ENCODE peak calls at places on chromosome 15, in four cellular contexts. Q, Z, U and W are unnamed samples.

GRCh38 chr15:89088605-89089315 is 504 bp downstream of the ABHD2 start:
- DNase-seq in Q (no peak), Z (no peak), U (no peak), W (peak)

GRCh38 chr15:25800761-25801515 is 62.2 kb downstream of the ATP10A start:
- DNase-seq in Q (no peak), Z (no peak), U (no peak), W (no peak)

GRCh38 chr15:22845289-22845900 is 6.9 kb downstream of the NIPA2 start:
- DNase-seq in Q (no peak), Z (peak), U (no peak), W (no peak)

GRCh38 chr15:52733696-52734255 is 54.6 kb upstream of the ATOSA start:
- DNase-seq in Q (no peak), Z (peak), U (no peak), W (no peak)

GRCh38 chr15:46710561-46710960 is 1006.7 kb upstream of the SEMA6D start:
- DNase-seq in Q (no peak), Z (no peak), U (no peak), W (no peak)

GRCh38 chr15:27492021-27492621 is 521.1 kb downstream of the GABRG3 start:
- DNase-seq in Q (no peak), Z (peak), U (no peak), W (no peak)

GRCh38 chr15:100999369-100999768 is 80.2 kb downstream of the LRRK1 start:
- DNase-seq in Q (no peak), Z (peak), U (no peak), W (no peak)

GRCh38 chr15:23642413-23643044 is 5.1 kb downstream of the MAGEL2 start:
- DNase-seq in Q (no peak), Z (peak), U (no peak), W (no peak)

GRCh38 chr15:63555520-63555919 is 41.7 kb upstream of the FBXL22 start:
- DNase-seq in Q (no peak), Z (no peak), U (no peak), W (no peak)

GRCh38 chr15:67127334-67127664 is 61.9 kb downstream of the SMAD3 start:
- DNase-seq in Q (no peak), Z (no peak), U (no peak), W (no peak)

GRCh38 chr15:92906563-92907081 is 6.5 kb downstream of the CHD2 start:
- DNase-seq in Q (peak), Z (peak), U (no peak), W (peak)

GRCh38 chr15:48976444-48977088 is 12.8 kb upstream of the SHC4 start:
- DNase-seq in Q (no peak), Z (no peak), U (no peak), W (no peak)

GRCh38 chr15:80416702-80417101 is 12.5 kb downstream of the ARNT2 start:
- DNase-seq in Q (no peak), Z (no peak), U (no peak), W (no peak)

GRCh38 chr15:52295421-52295991 is at the start of gene MYO5C:
- DNase-seq in Q (no peak), Z (peak), U (peak), W (peak)